ENCODE peak calls at places on chromosome 13, in nine cellular contexts. Z is hypothalamus; E is MV-4-11; C is stimulated activated CD4-positive, alpha-beta T cell treated with anti-CD3 and anti-CD28 coated beads, Interleukin-1b, Interleukin-23, amount 100 ng/mL, for 1 hour; M is endodermal cell; K is dorsolateral prefrontal cortex; G is Caki2; F is H7; Y is natural killer cell. J is an unnamed sample.

GRCh38 chr13:43933378-43933777 is 53.7 kb downstream of the LACC1 start:
- DNase-seq in Z (no peak), E (peak), C (no peak), M (no peak), K (no peak), G (no peak), F (no peak), Y (no peak), J (no peak)

GRCh38 chr13:99691552-99691951 is 190.3 kb downstream of the TM9SF2 start:
- DNase-seq in Z (no peak), E (no peak), C (no peak), M (no peak), K (no peak), G (no peak), F (no peak), Y (no peak), J (no peak)

GRCh38 chr13:109273326-109273751 is 513.0 kb downstream of the IRS2 start:
- DNase-seq in Z (no peak), E (no peak), C (no peak), M (no peak), K (no peak), G (peak), F (no peak), Y (no peak), J (no peak)

GRCh38 chr13:27968316-27969072 is 621 bp downstream of the CDX2 start:
- DNase-seq in Z (no peak), E (no peak), C (no peak), M (peak), K (peak), G (no peak), F (peak), Y (no peak), J (peak)

GRCh38 chr13:106535552-106536243 is at the start of gene EFNB2:
- DNase-seq in Z (peak), E (peak), C (peak), M (peak), K (peak), G (peak), F (peak), Y (peak), J (peak)

GRCh38 chr13:111874981-111875380 is 192.0 kb upstream of the SOX1 start:
- DNase-seq in Z (no peak), E (no peak), C (no peak), M (peak), K (no peak), G (no peak), F (no peak), Y (no peak), J (no peak)

GRCh38 chr13:101416181-101417042 is at the start of gene NALCN:
- DNase-seq in Z (peak), E (no peak), C (no peak), M (peak), K (peak), G (peak), F (peak), Y (no peak), J (peak)

GRCh38 chr13:113967206-113967720 is 6.6 kb downstream of the C13orf46 start:
- DNase-seq in Z (no peak), E (no peak), C (no peak), M (no peak), K (peak), G (no peak), F (peak), Y (no peak), J (no peak)

GRCh38 chr13:107993239-107993948 is 221.9 kb downstream of the LIG4 start:
- DNase-seq in Z (no peak), E (no peak), C (no peak), M (no peak), K (no peak), G (no peak), F (no peak), Y (no peak), J (no peak)

J was measured in GM23338.